ENCODE peak calls at places on chromosomes 6 and 20, in five cellular contexts. One of them, this sample, is unnamed. For H3K9me3 and H3K4me1, the result is how much of the 10 kb centered on the place peaks cover.

GRCh38 chr20:40813213-40813510 is 124.1 kb upstream of the MAFB start:
- DNase-seq in HAP-1: no peak
- DNase-seq in PC-3: no peak
- DNase-seq in mucosa of descending colon: no peak
- DNase-seq in aorta: no peak
- DNase-seq in this sample: no peak

GRCh38 chr6:115896538-115897129 is 164.1 kb downstream of the FRK start:
- DNase-seq in HAP-1: peak
- DNase-seq in PC-3: peak
- DNase-seq in mucosa of descending colon: no peak
- DNase-seq in aorta: no peak
- DNase-seq in this sample: peak

GRCh38 chr20:19786311-19786710 is 28.3 kb downstream of the RIN2 start:
- DNase-seq in HAP-1: no peak
- DNase-seq in PC-3: peak
- DNase-seq in mucosa of descending colon: no peak
- DNase-seq in aorta: peak
- DNase-seq in this sample: peak

GRCh38 chr6:89630488-89630887 is 8.1 kb downstream of the LYRM2 start:
- DNase-seq in HAP-1: no peak
- DNase-seq in PC-3: no peak
- DNase-seq in mucosa of descending colon: peak
- DNase-seq in aorta: no peak
- DNase-seq in this sample: no peak

GRCh38 chr20:63089051-63089907 is 82.5 kb upstream of the BHLHE23 start:
- DNase-seq in HAP-1: no peak
- DNase-seq in PC-3: peak
- DNase-seq in mucosa of descending colon: peak
- DNase-seq in aorta: peak
- DNase-seq in this sample: no peak

GRCh38 chr6:164114656-164115055 is 700.1 kb downstream of the QKI start:
- DNase-seq in HAP-1: no peak
- DNase-seq in PC-3: no peak
- DNase-seq in mucosa of descending colon: no peak
- DNase-seq in aorta: no peak
- DNase-seq in this sample: no peak

GRCh38 chr20:9409352-9409751 is 105.0 kb upstream of the LAMP5 start:
- DNase-seq in HAP-1: no peak
- DNase-seq in PC-3: peak
- DNase-seq in mucosa of descending colon: no peak
- DNase-seq in aorta: no peak
- DNase-seq in this sample: peak

GRCh38 chr6:71403422-71404134 is 115.0 kb downstream of the OGFRL1 start:
- DNase-seq in HAP-1: no peak
- DNase-seq in PC-3: peak
- DNase-seq in mucosa of descending colon: no peak
- DNase-seq in aorta: no peak
- DNase-seq in this sample: peak

GRCh38 chr6:2229039-2229438 is 16.4 kb downstream of the GMDS start:
- DNase-seq in HAP-1: no peak
- DNase-seq in PC-3: no peak
- DNase-seq in mucosa of descending colon: no peak
- DNase-seq in aorta: no peak
- DNase-seq in this sample: no peak

GRCh38 chr6:163738725-163739124 is 324.2 kb downstream of the QKI start:
- DNase-seq in HAP-1: no peak
- DNase-seq in PC-3: no peak
- DNase-seq in mucosa of descending colon: no peak
- DNase-seq in aorta: no peak
- DNase-seq in this sample: peak

GRCh38 chr6:151958332-151958731 is 150.8 kb downstream of the ESR1 start:
- DNase-seq in HAP-1: no peak
- DNase-seq in PC-3: peak
- DNase-seq in mucosa of descending colon: no peak
- DNase-seq in aorta: no peak
- DNase-seq in this sample: peak

GRCh38 chr20:371755-372542 is 8.6 kb upstream of the TRIB3 start:
- DNase-seq in HAP-1: no peak
- DNase-seq in PC-3: peak
- DNase-seq in mucosa of descending colon: peak
- DNase-seq in aorta: peak
- DNase-seq in this sample: peak

GRCh38 chr6:25132934-25133333 is 146.2 kb upstream of the CARMIL1 start:
- DNase-seq in HAP-1: no peak
- DNase-seq in PC-3: no peak
- DNase-seq in mucosa of descending colon: no peak
- DNase-seq in aorta: no peak
- DNase-seq in this sample: no peak

GRCh38 chr20:16560216-16560615 is 13.0 kb downstream of the KIF16B start:
- DNase-seq in HAP-1: no peak
- DNase-seq in PC-3: no peak
- DNase-seq in mucosa of descending colon: no peak
- DNase-seq in aorta: no peak
- DNase-seq in this sample: no peak

GRCh38 chr6:125747589-125748533 is 1.6 kb upstream of the HEY2 start:
- DNase-seq in HAP-1: no peak
- DNase-seq in PC-3: no peak
- DNase-seq in mucosa of descending colon: peak
- DNase-seq in aorta: peak
- DNase-seq in this sample: peak

GRCh38 chr6:110812719-110813118 is 2.5 kb downstream of the CDK19 start:
- DNase-seq in HAP-1: no peak
- DNase-seq in PC-3: no peak
- DNase-seq in mucosa of descending colon: no peak
- DNase-seq in aorta: no peak
- DNase-seq in this sample: no peak

GRCh38 chr6:8481727-8482126 is 46.4 kb upstream of the SLC35B3 start:
- DNase-seq in HAP-1: no peak
- DNase-seq in PC-3: peak
- DNase-seq in mucosa of descending colon: no peak
- DNase-seq in aorta: no peak
- DNase-seq in this sample: peak

GRCh38 chr20:35306931-35307517 is 14.8 kb upstream of the FAM83C start:
- DNase-seq in HAP-1: peak
- DNase-seq in PC-3: peak
- DNase-seq in mucosa of descending colon: no peak
- DNase-seq in aorta: no peak
- DNase-seq in this sample: peak

GRCh38 chr20:62381202-62381797 is 5.6 kb upstream of the RPS21 start:
- DNase-seq in HAP-1: no peak
- DNase-seq in PC-3: peak
- DNase-seq in mucosa of descending colon: no peak
- DNase-seq in aorta: no peak
- DNase-seq in this sample: peak

GRCh38 chr20:41011551-41012067 is 17.0 kb upstream of the TOP1 start:
- DNase-seq in HAP-1: no peak
- DNase-seq in PC-3: no peak
- DNase-seq in mucosa of descending colon: no peak
- DNase-seq in aorta: no peak
- DNase-seq in this sample: no peak

GRCh38 chr20:58818585-58819285 is 32.0 kb downstream of the GNAS-AS1 start:
- DNase-seq in HAP-1: no peak
- DNase-seq in PC-3: peak
- DNase-seq in mucosa of descending colon: no peak
- DNase-seq in aorta: no peak
- DNase-seq in this sample: peak

GRCh38 chr20:1266167-1266973 is at the start of gene SNPH:
- DNase-seq in HAP-1: peak
- DNase-seq in PC-3: peak
- DNase-seq in mucosa of descending colon: peak
- DNase-seq in aorta: peak
- DNase-seq in this sample: peak

GRCh38 chr6:26140254-26140966 is 53.2 kb downstream of the HFE start:
- DNase-seq in HAP-1: no peak
- DNase-seq in PC-3: no peak
- DNase-seq in mucosa of descending colon: no peak
- DNase-seq in aorta: no peak
- DNase-seq in this sample: no peak

GRCh38 chr6:154615483-154616025 is 105.1 kb upstream of the CNKSR3 start:
- DNase-seq in HAP-1: peak
- DNase-seq in PC-3: peak
- DNase-seq in mucosa of descending colon: peak
- DNase-seq in aorta: peak
- DNase-seq in this sample: peak

GRCh38 chr6:29489286-29489685 is 1.5 kb upstream of the MAS1L start:
- DNase-seq in HAP-1: no peak
- DNase-seq in PC-3: no peak
- DNase-seq in mucosa of descending colon: no peak
- DNase-seq in aorta: no peak
- DNase-seq in this sample: no peak

GRCh38 chr20:24958506-24959385 is 9.7 kb downstream of the CST7 start:
- DNase-seq in HAP-1: no peak
- DNase-seq in PC-3: no peak
- DNase-seq in mucosa of descending colon: no peak
- DNase-seq in aorta: peak
- DNase-seq in this sample: no peak

GRCh38 chr6:79536615-79536968 is 638 bp downstream of the LCA5 start:
- DNase-seq in HAP-1: peak
- DNase-seq in PC-3: peak
- DNase-seq in mucosa of descending colon: no peak
- DNase-seq in aorta: peak
- DNase-seq in this sample: peak

GRCh38 chr6:81241717-81242116 is 510.8 kb downstream of the TENT5A start:
- DNase-seq in HAP-1: no peak
- DNase-seq in PC-3: peak
- DNase-seq in mucosa of descending colon: no peak
- DNase-seq in aorta: no peak
- DNase-seq in this sample: peak

GRCh38 chr20:18511566-18511965 is 3.8 kb downstream of the SEC23B start:
- DNase-seq in HAP-1: no peak
- DNase-seq in PC-3: no peak
- DNase-seq in mucosa of descending colon: no peak
- DNase-seq in aorta: no peak
- DNase-seq in this sample: no peak

GRCh38 chr20:23061713-23062561 is 12.5 kb upstream of the THBD start:
- DNase-seq in HAP-1: no peak
- DNase-seq in PC-3: peak
- DNase-seq in mucosa of descending colon: no peak
- DNase-seq in aorta: peak
- DNase-seq in this sample: peak

GRCh38 chr6:132213732-132214131 is 187.5 kb downstream of the MOXD1 start:
- DNase-seq in HAP-1: no peak
- DNase-seq in PC-3: no peak
- DNase-seq in mucosa of descending colon: no peak
- DNase-seq in aorta: no peak
- DNase-seq in this sample: no peak

GRCh38 chr6:145728986-145729385 is 6.3 kb downstream of the EPM2A start:
- DNase-seq in HAP-1: no peak
- DNase-seq in PC-3: no peak
- DNase-seq in mucosa of descending colon: no peak
- DNase-seq in aorta: no peak
- DNase-seq in this sample: no peak
- H3K9me3 ChIP-seq in HAP-1: under half
- H3K9me3 ChIP-seq in PC-3: under half
- H3K9me3 ChIP-seq in mucosa of descending colon: under half
- H3K9me3 ChIP-seq in aorta: under half
- H3K9me3 ChIP-seq in this sample: under half

GRCh38 chr20:32285621-32286334 is 8.3 kb downstream of the KIF3B start:
- DNase-seq in HAP-1: no peak
- DNase-seq in PC-3: peak
- DNase-seq in mucosa of descending colon: no peak
- DNase-seq in aorta: no peak
- DNase-seq in this sample: peak

GRCh38 chr20:32285082-32285620 is 7.7 kb downstream of the KIF3B start:
- DNase-seq in HAP-1: no peak
- DNase-seq in PC-3: no peak
- DNase-seq in mucosa of descending colon: no peak
- DNase-seq in aorta: no peak
- DNase-seq in this sample: no peak

GRCh38 chr20:32281711-32282110 is 4.3 kb downstream of the KIF3B start:
- DNase-seq in HAP-1: no peak
- DNase-seq in PC-3: no peak
- DNase-seq in mucosa of descending colon: no peak
- DNase-seq in aorta: no peak
- DNase-seq in this sample: no peak

GRCh38 chr20:32278199-32278643 is 770 bp downstream of the KIF3B start:
- DNase-seq in HAP-1: no peak
- DNase-seq in PC-3: no peak
- DNase-seq in mucosa of descending colon: no peak
- DNase-seq in aorta: no peak
- DNase-seq in this sample: peak

GRCh38 chr20:32282461-32282860 is 5.0 kb downstream of the KIF3B start:
- DNase-seq in HAP-1: no peak
- DNase-seq in PC-3: no peak
- DNase-seq in mucosa of descending colon: no peak
- DNase-seq in aorta: no peak
- DNase-seq in this sample: no peak
- H3K4me1 ChIP-seq in HAP-1: under half
- H3K4me1 ChIP-seq in PC-3: under half
- H3K4me1 ChIP-seq in mucosa of descending colon: under half
- H3K4me1 ChIP-seq in aorta: under half
- H3K4me1 ChIP-seq in this sample: under half

GRCh38 chr6:108170607-108171290 is 4.9 kb downstream of the NR2E1 start:
- DNase-seq in HAP-1: no peak
- DNase-seq in PC-3: no peak
- DNase-seq in mucosa of descending colon: no peak
- DNase-seq in aorta: no peak
- DNase-seq in this sample: no peak
- H3K9me3 ChIP-seq in HAP-1: under half
- H3K9me3 ChIP-seq in PC-3: under half
- H3K9me3 ChIP-seq in mucosa of descending colon: under half
- H3K9me3 ChIP-seq in aorta: under half
- H3K9me3 ChIP-seq in this sample: under half

DNA sequence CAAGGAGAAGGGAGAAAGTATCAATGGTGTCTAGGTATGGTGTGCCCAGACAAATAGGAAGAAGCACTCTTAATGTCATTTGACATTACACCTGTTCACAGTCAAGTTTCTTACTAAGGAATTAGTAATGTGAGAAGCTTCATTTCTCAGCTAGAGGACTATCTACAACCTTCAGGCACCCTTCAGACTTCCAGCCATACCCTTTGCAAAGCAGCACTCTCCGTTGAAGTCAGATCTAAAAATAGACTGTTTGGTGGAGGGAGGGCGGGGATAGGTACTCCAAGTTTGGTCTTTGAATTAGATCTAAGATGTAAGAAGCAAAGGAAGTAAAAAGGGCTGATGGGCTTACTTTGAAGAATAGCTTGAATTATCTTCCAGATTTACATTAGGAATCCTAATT is 311.1 kb downstream of the SLC35F1 start:
- DNase-seq in HAP-1: no peak
- DNase-seq in PC-3: no peak
- DNase-seq in mucosa of descending colon: no peak
- DNase-seq in aorta: no peak
- DNase-seq in this sample: no peak
- H3K4me1 ChIP-seq in HAP-1: under half
- H3K4me1 ChIP-seq in PC-3: under half
- H3K4me1 ChIP-seq in mucosa of descending colon: under half
- H3K4me1 ChIP-seq in aorta: under half
- H3K4me1 ChIP-seq in this sample: under half